ENCODE peak calls at places on chromosomes 1 and 21, in seven cellular contexts. L, S, N, W, F, H and R are unnamed samples.
A peak's percentile ranks its signal among the peaks of the same experiment; 100 is the strongest.

GRCh38 chr21:30340714-30341573 is 3.5 kb upstream of the KRTAP27-1 start:
- DNase-seq in L (peak; percentile 29), S (no peak), N (peak; percentile 44), W (peak; percentile 2), F (peak; percentile 33), H (peak; percentile 10), R (peak; percentile 25)

GRCh38 chr1:81834268-81834667 is 33.5 kb downstream of the ADGRL2 start:
- DNase-seq in L (no peak), S (no peak), N (no peak), W (no peak), F (no peak), H (no peak), R (peak; percentile 22)

GRCh38 chr1:202011994-202012393 is 1.6 kb downstream of the ELF3 start:
- DNase-seq in L (no peak), S (no peak), N (no peak), W (no peak), F (peak; percentile 36), H (no peak), R (no peak)

GRCh38 chr1:8059161-8059622 is 33.1 kb upstream of the ERRFI1 start:
- DNase-seq in L (no peak), S (no peak), N (no peak), W (no peak), F (no peak), H (no peak), R (peak; percentile 31)

GRCh38 chr21:43276811-43277210 is 108.0 kb downstream of the CRYAA start:
- DNase-seq in L (no peak), S (no peak), N (no peak), W (no peak), F (no peak), H (no peak), R (no peak)

GRCh38 chr1:212792396-212792908 is 758 bp downstream of the TATDN3 start:
- DNase-seq in L (no peak), S (no peak), N (no peak), W (no peak), F (no peak), H (no peak), R (no peak)

GRCh38 chr21:26506951-26507350 is 66.1 kb downstream of the CYYR1 start:
- DNase-seq in L (no peak), S (no peak), N (no peak), W (peak; percentile 70), F (no peak), H (no peak), R (peak; percentile 37)

GRCh38 chr1:65630855-65631254 is 161.8 kb upstream of the PDE4B start:
- DNase-seq in L (no peak), S (no peak), N (no peak), W (no peak), F (no peak), H (no peak), R (peak; percentile 35)

GRCh38 chr1:32464716-32465540 is at the start of gene ZBTB8B:
- DNase-seq in L (peak; percentile 46), S (peak; percentile 14), N (peak; percentile 82), W (peak; percentile 57), F (peak; percentile 89), H (peak; percentile 25), R (peak; percentile 68)

GRCh38 chr1:53470155-53470554 is 11.0 kb downstream of the DMRTB1 start:
- DNase-seq in L (no peak), S (no peak), N (peak; percentile 54), W (peak; percentile 95), F (peak; percentile 13), H (no peak), R (peak; percentile 44)

GRCh38 chr1:21349693-21350092 is 59.4 kb upstream of the ECE1 start:
- DNase-seq in L (no peak), S (no peak), N (no peak), W (no peak), F (no peak), H (no peak), R (no peak)

GRCh38 chr1:94012686-94013330 is 103.6 kb upstream of the GCLM start:
- DNase-seq in L (no peak), S (no peak), N (no peak), W (no peak), F (no peak), H (no peak), R (no peak)

GRCh38 chr1:223788746-223789415 is 56.9 kb downstream of the TP53BP2 start:
- DNase-seq in L (no peak), S (no peak), N (peak; percentile 94), W (no peak), F (no peak), H (no peak), R (no peak)

GRCh38 chr21:36509966-36510742 is 30.2 kb upstream of the CLDN14 start:
- DNase-seq in L (no peak), S (no peak), N (no peak), W (no peak), F (peak; percentile 82), H (no peak), R (no peak)

GRCh38 chr21:42091899-42092508 is 20.9 kb downstream of the UMODL1 start:
- DNase-seq in L (no peak), S (no peak), N (no peak), W (no peak), F (no peak), H (no peak), R (no peak)